ENCODE peak calls at places on chromosomes 5 and 9, in six cellular contexts. L is fibroblast of the aortic adventitia, I is astrocyte, S is tibial artery, T is A549, U is HL-60. Z is an unnamed sample.
A peak's percentile ranks its signal among the peaks of the same experiment; 100 is the strongest.

GRCh38 chr9:116494815-116495634 is 192.1 kb upstream of the TRIM32 start:
- DNase-seq in S (no peak), U (peak; percentile 13), I (no peak), T (peak; percentile 32), L (no peak), Z (no peak)

GRCh38 chr9:37035472-37036236 is 1.6 kb upstream of the PAX5 start:
- DNase-seq in S (no peak), L (peak; percentile 31), I (peak; percentile 4), U (no peak), T (no peak), Z (no peak)

GRCh38 chr5:83277953-83278352 is 193.6 kb upstream of the VCAN start:
- DNase-seq in L (no peak), T (no peak), I (no peak), S (no peak), U (no peak), Z (no peak)

GRCh38 chr5:176535655-176536131 is 1.5 kb downstream of the RNF44 start:
- DNase-seq in U (no peak), I (no peak), T (no peak), L (no peak), S (no peak), Z (no peak)

GRCh38 chr9:72979405-72980100 is 26.7 kb upstream of the ALDH1A1 start:
- DNase-seq in S (no peak), L (no peak), T (peak; percentile 75), U (no peak), I (no peak), Z (no peak)

GRCh38 chr5:178398856-178399722 is 166.5 kb upstream of the PHYKPL start:
- DNase-seq in S (no peak), U (no peak), I (no peak), T (no peak), L (no peak), Z (no peak)

GRCh38 chr9:127980056-127980705 is 608 bp downstream of the EEIG1 start:
- DNase-seq in T (no peak), U (no peak), S (peak; percentile 77), I (no peak), L (no peak), Z (no peak)

GRCh38 chr5:179820483-179821297 is at the start of gene SQSTM1:
- DNase-seq in U (peak; percentile 66), I (peak; percentile 50), T (peak; percentile 87), S (peak; percentile 91), L (peak; percentile 84), Z (no peak)

GRCh38 chr5:156526081-156527017 is 199.4 kb downstream of the SGCD start:
- DNase-seq in I (no peak), U (no peak), S (no peak), L (no peak), T (no peak), Z (no peak)

GRCh38 chr5:124436294-124436693 is 310.1 kb downstream of the ZNF608 start:
- DNase-seq in S (no peak), T (no peak), U (no peak), I (peak; percentile 14), L (peak; percentile 8), Z (no peak)

GRCh38 chr5:118923295-118924005 is 64.9 kb downstream of the DTWD2 start:
- DNase-seq in S (no peak), L (no peak), I (no peak), T (no peak), U (peak; percentile 46), Z (no peak)

GRCh38 chr9:108813951-108814601 is 41.7 kb downstream of the ACTL7B start:
- DNase-seq in I (peak; percentile 26), L (peak; percentile 40), S (no peak), T (peak; percentile 63), U (peak; percentile 15), Z (no peak)

GRCh38 chr9:77961541-77961940 is 70.1 kb downstream of the GNAQ start:
- DNase-seq in U (no peak), L (peak; percentile 61), T (no peak), S (no peak), I (peak; percentile 55), Z (no peak)

DNA sequence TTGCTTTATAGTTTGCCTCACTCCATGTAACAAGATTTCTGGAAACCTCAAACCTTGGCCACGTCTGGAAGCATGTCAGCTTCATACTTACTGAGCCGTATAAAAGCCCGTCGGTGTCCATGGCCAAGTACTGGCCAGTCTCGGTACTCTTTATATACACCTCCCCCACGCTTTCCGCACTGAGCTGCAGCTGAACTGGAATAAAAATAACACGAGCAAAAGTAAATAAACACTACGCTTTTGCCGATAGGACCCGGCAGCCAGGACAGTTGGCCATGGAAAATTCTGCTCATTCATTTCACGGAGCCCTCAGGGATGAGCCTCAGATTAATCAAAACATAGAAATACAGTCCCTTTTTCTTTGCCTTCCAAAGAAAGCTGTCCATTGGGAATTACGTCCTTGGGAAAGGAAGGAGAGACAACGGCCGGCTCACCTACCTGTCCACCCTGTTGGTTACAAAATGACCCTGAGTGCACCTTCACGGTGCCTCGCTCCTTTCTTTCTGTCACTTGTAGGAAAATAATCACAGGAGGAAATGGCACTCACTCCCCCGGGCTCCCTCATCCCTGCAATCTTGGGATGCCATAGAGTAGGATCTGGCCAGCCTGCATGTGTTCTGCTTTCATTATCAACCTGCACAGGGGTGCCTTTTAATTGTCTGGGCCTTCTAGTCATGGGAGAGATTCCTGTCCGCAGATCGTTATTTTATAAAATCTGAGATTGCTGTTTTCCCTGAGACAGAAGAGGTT is 85.1 kb downstream of the FGF1 start:
- DNase-seq in I (peak; percentile 81), T (peak; percentile 31), L (peak; percentile 71), S (peak; percentile 86), U (no peak), Z (no peak)
- H3K4me3 ChIP-seq in I (peak overlapping the region; percentile 13), T (peak overlapping the region; percentile 19), L (peak overlapping the region; percentile 27), S (peak overlapping the region; percentile 19), U (no peak overlapping the region), Z (no peak overlapping the region)

DNA sequence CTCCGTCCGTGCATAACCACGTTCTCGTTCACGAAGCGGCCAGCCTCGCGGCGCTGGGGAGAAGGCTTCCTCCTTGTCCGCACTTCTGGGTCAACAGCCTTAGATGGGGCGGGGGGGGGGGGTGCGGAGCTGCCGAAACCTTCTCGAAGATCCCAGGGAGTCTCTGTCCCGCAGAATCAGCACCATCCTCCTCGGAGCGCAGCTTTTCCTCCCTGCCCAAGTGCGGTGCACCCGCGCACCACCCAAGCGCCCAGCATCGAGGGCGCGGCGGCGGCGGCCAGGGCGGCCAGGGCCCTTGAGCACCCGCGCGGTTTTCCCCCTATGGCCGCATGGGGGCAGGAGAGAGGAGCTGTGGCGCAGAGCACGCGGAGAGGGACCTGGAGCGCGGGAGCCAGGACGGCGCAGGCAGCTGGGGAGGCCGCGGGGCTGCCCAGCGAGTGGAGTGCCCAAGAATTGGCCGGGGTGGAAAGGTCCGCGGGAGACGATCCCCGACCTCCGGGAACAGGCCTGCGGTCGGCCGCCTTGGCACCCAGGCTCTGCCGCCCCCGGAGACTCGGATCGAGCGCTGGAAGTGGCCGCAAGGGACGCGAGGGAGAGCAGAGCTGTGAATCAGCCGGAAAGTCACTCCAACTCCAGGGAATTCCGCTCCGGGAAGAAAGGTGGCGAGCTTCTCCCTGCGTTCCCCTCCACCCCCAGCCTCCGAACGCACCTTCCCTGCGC is 43.1 kb downstream of the TMEM174 start:
- DNase-seq in L (peak; percentile 73), U (peak; percentile 33), T (peak; percentile 89), S (peak; percentile 80), I (peak; percentile 70), Z (no peak)
- TF ChIP-seq CTCF in L (peak; percentile 79), U (no peak), T (peak; percentile 82), S (peak; percentile 84), I (peak; percentile 25), Z (peak; percentile 63)

GRCh38 chr9:75039006-75039405 is 10.9 kb upstream of the CARNMT1 start:
- DNase-seq in S (no peak), L (peak; percentile 89), T (no peak), I (peak; percentile 80), U (no peak), Z (no peak)
- H3K4me3 ChIP-seq in S (no peak overlapping the region), L (no peak overlapping the region), T (no peak overlapping the region), I (no peak overlapping the region), U (no peak overlapping the region), Z (no peak overlapping the region)

DNA sequence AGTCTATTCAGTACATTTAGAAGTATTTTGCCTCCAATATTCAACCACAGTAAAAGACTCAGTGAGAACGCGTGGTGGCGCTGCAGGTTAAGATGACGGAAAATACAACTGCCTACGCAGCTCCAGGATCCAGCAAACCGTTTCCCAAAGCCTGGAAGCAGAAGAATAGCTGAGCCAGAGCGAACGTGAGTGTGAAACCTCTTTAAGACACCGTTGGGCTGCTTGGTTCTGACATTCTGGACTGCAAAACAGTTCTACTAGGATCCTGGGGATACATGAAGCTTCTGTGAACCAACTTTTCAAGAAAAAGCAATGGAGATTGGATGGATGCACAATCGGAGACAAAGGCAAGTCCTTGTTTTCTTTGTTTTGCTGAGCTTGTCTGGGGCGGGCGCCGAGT is at the start of gene PCDHB16:
- DNase-seq in I (peak; percentile 3), T (peak; percentile 24), S (no peak), L (peak; percentile 24), U (no peak), Z (no peak)
- TF ChIP-seq CTCF in I (no peak), T (no peak), S (peak; percentile 27), L (peak; percentile 20), U (no peak), Z (no peak)

GRCh38 chr5:96293966-96294886 is 138.8 kb downstream of the PCSK1 start:
- DNase-seq in T (no peak), I (peak; percentile 25), S (no peak), L (peak; percentile 26), U (no peak), Z (no peak)

GRCh38 chr5:96294887-96295209 is 138.2 kb downstream of the PCSK1 start:
- DNase-seq in I (no peak), U (no peak), T (no peak), S (no peak), L (no peak), Z (no peak)

GRCh38 chr5:96288845-96289185 is 144.2 kb downstream of the PCSK1 start:
- DNase-seq in I (no peak), S (no peak), L (peak; percentile 47), T (no peak), U (no peak), Z (no peak)

GRCh38 chr5:96288166-96288844 is 144.7 kb downstream of the PCSK1 start:
- DNase-seq in L (peak; percentile 35), S (no peak), I (no peak), U (no peak), T (no peak), Z (no peak)

GRCh38 chr5:96292582-96293247 is 140.3 kb downstream of the PCSK1 start:
- DNase-seq in I (no peak), U (no peak), T (no peak), S (peak; percentile 71), L (peak; percentile 78), Z (no peak)
- H3K4me3 ChIP-seq in I (no peak overlapping the region), U (no peak overlapping the region), T (no peak overlapping the region), S (no peak overlapping the region), L (no peak overlapping the region), Z (no peak overlapping the region)

GRCh38 chr9:136923881-136924280 is 20.7 kb downstream of the FBXW5 start:
- DNase-seq in S (peak; percentile 64), T (no peak), L (no peak), U (no peak), I (no peak), Z (no peak)
- TF ChIP-seq CTCF in S (no peak), T (no peak), L (no peak), U (no peak), I (no peak), Z (no peak)

Z was measured in GM12864.